ENCODE peak calls at places on chromosome 14, in four cellular contexts. One of them, this sample, is unnamed.

GRCh38 chr14:24062216-24062980 is 9.0 kb upstream of the CPNE6 start:
- DNase-seq in activated gamma-delta T cell: no peak
- DNase-seq in stimulated activated naive B cell treated with anti-CD40 and anti-IgM and Interleukin-4, amounts not matched to agents 10 μg/mL and 1 μg/mL and 100 μg/mL, for 72 hours: no peak
- DNase-seq in upper lobe of left lung: no peak
- DNase-seq in this sample: no peak

GRCh38 chr14:75578786-75579781 is 664 bp downstream of the FLVCR2 start:
- DNase-seq in activated gamma-delta T cell: no peak
- DNase-seq in stimulated activated naive B cell treated with anti-CD40 and anti-IgM and Interleukin-4, amounts not matched to agents 10 μg/mL and 1 μg/mL and 100 μg/mL, for 72 hours: no peak
- DNase-seq in upper lobe of left lung: peak
- DNase-seq in this sample: peak

GRCh38 chr14:79587194-79587593 is 624.1 kb downstream of the DIO2 start:
- DNase-seq in activated gamma-delta T cell: no peak
- DNase-seq in stimulated activated naive B cell treated with anti-CD40 and anti-IgM and Interleukin-4, amounts not matched to agents 10 μg/mL and 1 μg/mL and 100 μg/mL, for 72 hours: no peak
- DNase-seq in upper lobe of left lung: no peak
- DNase-seq in this sample: no peak

GRCh38 chr14:100531591-100532121 is 55.6 kb downstream of the BEGAIN start:
- DNase-seq in activated gamma-delta T cell: no peak
- DNase-seq in stimulated activated naive B cell treated with anti-CD40 and anti-IgM and Interleukin-4, amounts not matched to agents 10 μg/mL and 1 μg/mL and 100 μg/mL, for 72 hours: no peak
- DNase-seq in upper lobe of left lung: peak
- DNase-seq in this sample: no peak

GRCh38 chr14:86457729-86458128 is 927.8 kb downstream of the FLRT2 start:
- DNase-seq in activated gamma-delta T cell: no peak
- DNase-seq in stimulated activated naive B cell treated with anti-CD40 and anti-IgM and Interleukin-4, amounts not matched to agents 10 μg/mL and 1 μg/mL and 100 μg/mL, for 72 hours: no peak
- DNase-seq in upper lobe of left lung: no peak
- DNase-seq in this sample: no peak

GRCh38 chr14:87640553-87640952 is 352.4 kb downstream of the GALC start:
- DNase-seq in activated gamma-delta T cell: no peak
- DNase-seq in stimulated activated naive B cell treated with anti-CD40 and anti-IgM and Interleukin-4, amounts not matched to agents 10 μg/mL and 1 μg/mL and 100 μg/mL, for 72 hours: no peak
- DNase-seq in upper lobe of left lung: no peak
- DNase-seq in this sample: no peak

GRCh38 chr14:101505216-101505970 is 55.9 kb upstream of the DIO3 start:
- DNase-seq in activated gamma-delta T cell: no peak
- DNase-seq in stimulated activated naive B cell treated with anti-CD40 and anti-IgM and Interleukin-4, amounts not matched to agents 10 μg/mL and 1 μg/mL and 100 μg/mL, for 72 hours: no peak
- DNase-seq in upper lobe of left lung: peak
- DNase-seq in this sample: no peak

GRCh38 chr14:104171029-104171697 is 32.8 kb downstream of the KIF26A start:
- DNase-seq in activated gamma-delta T cell: no peak
- DNase-seq in stimulated activated naive B cell treated with anti-CD40 and anti-IgM and Interleukin-4, amounts not matched to agents 10 μg/mL and 1 μg/mL and 100 μg/mL, for 72 hours: no peak
- DNase-seq in upper lobe of left lung: peak
- DNase-seq in this sample: no peak

GRCh38 chr14:63277784-63278183 is 41.0 kb downstream of the GPHB5 start:
- DNase-seq in activated gamma-delta T cell: no peak
- DNase-seq in stimulated activated naive B cell treated with anti-CD40 and anti-IgM and Interleukin-4, amounts not matched to agents 10 μg/mL and 1 μg/mL and 100 μg/mL, for 72 hours: no peak
- DNase-seq in upper lobe of left lung: no peak
- DNase-seq in this sample: no peak

GRCh38 chr14:70888681-70889175 is 18.5 kb upstream of the PCNX1 start:
- DNase-seq in activated gamma-delta T cell: no peak
- DNase-seq in stimulated activated naive B cell treated with anti-CD40 and anti-IgM and Interleukin-4, amounts not matched to agents 10 μg/mL and 1 μg/mL and 100 μg/mL, for 72 hours: no peak
- DNase-seq in upper lobe of left lung: no peak
- DNase-seq in this sample: no peak

GRCh38 chr14:79989990-79990389 is 221.3 kb downstream of the DIO2 start:
- DNase-seq in activated gamma-delta T cell: no peak
- DNase-seq in stimulated activated naive B cell treated with anti-CD40 and anti-IgM and Interleukin-4, amounts not matched to agents 10 μg/mL and 1 μg/mL and 100 μg/mL, for 72 hours: no peak
- DNase-seq in upper lobe of left lung: no peak
- DNase-seq in this sample: no peak

GRCh38 chr14:64973026-64973442 is 898 bp upstream of the RAB15 start:
- DNase-seq in activated gamma-delta T cell: no peak
- DNase-seq in stimulated activated naive B cell treated with anti-CD40 and anti-IgM and Interleukin-4, amounts not matched to agents 10 μg/mL and 1 μg/mL and 100 μg/mL, for 72 hours: no peak
- DNase-seq in upper lobe of left lung: no peak
- DNase-seq in this sample: peak

GRCh38 chr14:54487771-54488170 is 1.0 kb downstream of the GMFB start:
- DNase-seq in activated gamma-delta T cell: no peak
- DNase-seq in stimulated activated naive B cell treated with anti-CD40 and anti-IgM and Interleukin-4, amounts not matched to agents 10 μg/mL and 1 μg/mL and 100 μg/mL, for 72 hours: no peak
- DNase-seq in upper lobe of left lung: no peak
- DNase-seq in this sample: no peak

GRCh38 chr14:89855961-89856360 is 98.6 kb downstream of the EFCAB11 start:
- DNase-seq in activated gamma-delta T cell: no peak
- DNase-seq in stimulated activated naive B cell treated with anti-CD40 and anti-IgM and Interleukin-4, amounts not matched to agents 10 μg/mL and 1 μg/mL and 100 μg/mL, for 72 hours: no peak
- DNase-seq in upper lobe of left lung: no peak
- DNase-seq in this sample: no peak

GRCh38 chr14:64952598-64953309 is 10.2 kb upstream of the GPX2 start:
- DNase-seq in activated gamma-delta T cell: no peak
- DNase-seq in stimulated activated naive B cell treated with anti-CD40 and anti-IgM and Interleukin-4, amounts not matched to agents 10 μg/mL and 1 μg/mL and 100 μg/mL, for 72 hours: peak
- DNase-seq in upper lobe of left lung: no peak
- DNase-seq in this sample: no peak

GRCh38 chr14:22905627-22906026 is 13.3 kb downstream of the RBM23 start:
- DNase-seq in activated gamma-delta T cell: no peak
- DNase-seq in stimulated activated naive B cell treated with anti-CD40 and anti-IgM and Interleukin-4, amounts not matched to agents 10 μg/mL and 1 μg/mL and 100 μg/mL, for 72 hours: no peak
- DNase-seq in upper lobe of left lung: no peak
- DNase-seq in this sample: no peak

GRCh38 chr14:20343855-20344205 is 395 bp downstream of the PARP2 start:
- DNase-seq in activated gamma-delta T cell: no peak
- DNase-seq in stimulated activated naive B cell treated with anti-CD40 and anti-IgM and Interleukin-4, amounts not matched to agents 10 μg/mL and 1 μg/mL and 100 μg/mL, for 72 hours: no peak
- DNase-seq in upper lobe of left lung: no peak
- DNase-seq in this sample: no peak

GRCh38 chr14:73861060-73861459 is 9.4 kb downstream of the PTGR2 start:
- DNase-seq in activated gamma-delta T cell: no peak
- DNase-seq in stimulated activated naive B cell treated with anti-CD40 and anti-IgM and Interleukin-4, amounts not matched to agents 10 μg/mL and 1 μg/mL and 100 μg/mL, for 72 hours: no peak
- DNase-seq in upper lobe of left lung: no peak
- DNase-seq in this sample: no peak

GRCh38 chr14:65377576-65377975 is 35.0 kb upstream of the FUT8 start:
- DNase-seq in activated gamma-delta T cell: no peak
- DNase-seq in stimulated activated naive B cell treated with anti-CD40 and anti-IgM and Interleukin-4, amounts not matched to agents 10 μg/mL and 1 μg/mL and 100 μg/mL, for 72 hours: no peak
- DNase-seq in upper lobe of left lung: peak
- DNase-seq in this sample: no peak

GRCh38 chr14:78154827-78155226 is 15.3 kb upstream of the NRXN3 start:
- DNase-seq in activated gamma-delta T cell: no peak
- DNase-seq in stimulated activated naive B cell treated with anti-CD40 and anti-IgM and Interleukin-4, amounts not matched to agents 10 μg/mL and 1 μg/mL and 100 μg/mL, for 72 hours: no peak
- DNase-seq in upper lobe of left lung: no peak
- DNase-seq in this sample: no peak

GRCh38 chr14:68506021-68506644 is 286.7 kb downstream of the ZFP36L1 start:
- DNase-seq in activated gamma-delta T cell: no peak
- DNase-seq in stimulated activated naive B cell treated with anti-CD40 and anti-IgM and Interleukin-4, amounts not matched to agents 10 μg/mL and 1 μg/mL and 100 μg/mL, for 72 hours: no peak
- DNase-seq in upper lobe of left lung: no peak
- DNase-seq in this sample: no peak

GRCh38 chr14:99450266-99450665 is 30.4 kb downstream of the SETD3 start:
- DNase-seq in activated gamma-delta T cell: no peak
- DNase-seq in stimulated activated naive B cell treated with anti-CD40 and anti-IgM and Interleukin-4, amounts not matched to agents 10 μg/mL and 1 μg/mL and 100 μg/mL, for 72 hours: no peak
- DNase-seq in upper lobe of left lung: no peak
- DNase-seq in this sample: no peak

GRCh38 chr14:69005432-69006148 is 26.5 kb upstream of the ACTN1 start:
- DNase-seq in activated gamma-delta T cell: no peak
- DNase-seq in stimulated activated naive B cell treated with anti-CD40 and anti-IgM and Interleukin-4, amounts not matched to agents 10 μg/mL and 1 μg/mL and 100 μg/mL, for 72 hours: no peak
- DNase-seq in upper lobe of left lung: peak
- DNase-seq in this sample: peak

GRCh38 chr14:25231006-25231405 is 181.1 kb upstream of the STXBP6 start:
- DNase-seq in activated gamma-delta T cell: no peak
- DNase-seq in stimulated activated naive B cell treated with anti-CD40 and anti-IgM and Interleukin-4, amounts not matched to agents 10 μg/mL and 1 μg/mL and 100 μg/mL, for 72 hours: no peak
- DNase-seq in upper lobe of left lung: no peak
- DNase-seq in this sample: no peak

GRCh38 chr14:61145258-61145902 is 135.8 kb downstream of the TMEM30B start:
- DNase-seq in activated gamma-delta T cell: no peak
- DNase-seq in stimulated activated naive B cell treated with anti-CD40 and anti-IgM and Interleukin-4, amounts not matched to agents 10 μg/mL and 1 μg/mL and 100 μg/mL, for 72 hours: no peak
- DNase-seq in upper lobe of left lung: no peak
- DNase-seq in this sample: no peak

GRCh38 chr14:63992858-63993257 is 140.1 kb downstream of the SYNE2 start:
- DNase-seq in activated gamma-delta T cell: no peak
- DNase-seq in stimulated activated naive B cell treated with anti-CD40 and anti-IgM and Interleukin-4, amounts not matched to agents 10 μg/mL and 1 μg/mL and 100 μg/mL, for 72 hours: no peak
- DNase-seq in upper lobe of left lung: no peak
- DNase-seq in this sample: no peak

GRCh38 chr14:71371711-71372396 is 464.6 kb downstream of the PCNX1 start:
- DNase-seq in activated gamma-delta T cell: no peak
- DNase-seq in stimulated activated naive B cell treated with anti-CD40 and anti-IgM and Interleukin-4, amounts not matched to agents 10 μg/mL and 1 μg/mL and 100 μg/mL, for 72 hours: no peak
- DNase-seq in upper lobe of left lung: no peak
- DNase-seq in this sample: no peak

GRCh38 chr14:32560213-32560857 is 231.2 kb downstream of the AKAP6 start:
- DNase-seq in activated gamma-delta T cell: no peak
- DNase-seq in stimulated activated naive B cell treated with anti-CD40 and anti-IgM and Interleukin-4, amounts not matched to agents 10 μg/mL and 1 μg/mL and 100 μg/mL, for 72 hours: no peak
- DNase-seq in upper lobe of left lung: peak
- DNase-seq in this sample: peak

GRCh38 chr14:20613094-20614037 is 22.2 kb upstream of the RNASE12 start:
- DNase-seq in activated gamma-delta T cell: peak
- DNase-seq in stimulated activated naive B cell treated with anti-CD40 and anti-IgM and Interleukin-4, amounts not matched to agents 10 μg/mL and 1 μg/mL and 100 μg/mL, for 72 hours: peak
- DNase-seq in upper lobe of left lung: peak
- DNase-seq in this sample: peak

GRCh38 chr14:81710232-81710845 is 176.7 kb upstream of the SEL1L start:
- DNase-seq in activated gamma-delta T cell: no peak
- DNase-seq in stimulated activated naive B cell treated with anti-CD40 and anti-IgM and Interleukin-4, amounts not matched to agents 10 μg/mL and 1 μg/mL and 100 μg/mL, for 72 hours: no peak
- DNase-seq in upper lobe of left lung: no peak
- DNase-seq in this sample: no peak

This sample was measured in left colon.